ENCODE peak calls at places on chromosome 2, in four cellular contexts. D, C, K and U are unnamed samples.

GRCh38 chr2:43217228-43218220 is 8.9 kb downstream of the ZFP36L2 start:
- DNase-seq in K (peak), D (no peak), C (peak), U (no peak)

GRCh38 chr2:236928353-236929153 is 157.1 kb upstream of the COPS8 start:
- DNase-seq in C (no peak), K (no peak), D (no peak), U (no peak)

GRCh38 chr2:28633739-28634138 is 117.9 kb upstream of the PPP1CB start:
- DNase-seq in D (no peak), C (peak), K (no peak), U (no peak)

GRCh38 chr2:174554514-174555119 is 43.0 kb downstream of the WIPF1 start:
- DNase-seq in C (no peak), K (peak), D (no peak), U (no peak)

GRCh38 chr2:121007490-121007853 is 271.8 kb downstream of the GLI2 start:
- DNase-seq in D (no peak), K (no peak), C (no peak), U (no peak)

GRCh38 chr2:225310745-225311144 is 88.8 kb upstream of the NYAP2 start:
- DNase-seq in D (no peak), K (no peak), C (no peak), U (no peak)

GRCh38 chr2:151204720-151205119 is 56.9 kb downstream of the RBM43 start:
- DNase-seq in C (no peak), D (no peak), K (no peak), U (no peak)

GRCh38 chr2:57479994-57480393 is 566.6 kb upstream of the VRK2 start:
- DNase-seq in D (no peak), K (no peak), C (no peak), U (no peak)

GRCh38 chr2:189880429-189880828 is 96.2 kb downstream of the PMS1 start:
- DNase-seq in D (no peak), C (no peak), K (no peak), U (no peak)

DNA sequence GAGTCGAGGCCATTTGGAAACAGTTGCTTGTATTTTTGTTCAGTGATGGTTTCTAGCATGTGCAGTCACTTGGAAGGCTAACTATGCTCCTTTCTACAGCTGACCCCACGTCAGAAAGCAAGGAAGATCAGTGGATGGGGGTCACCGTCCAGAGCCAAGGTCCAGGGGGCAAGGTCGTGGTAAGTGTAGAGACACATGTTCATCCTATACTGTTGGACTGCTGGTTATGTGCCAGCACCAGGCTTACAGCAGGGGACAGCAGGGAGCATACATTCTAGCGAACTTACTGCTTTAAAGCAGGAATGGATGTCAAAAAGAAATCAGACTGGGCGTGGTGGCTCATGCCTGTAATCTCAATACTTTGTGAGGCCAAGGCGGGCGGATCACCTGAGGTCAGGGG is 40.0 kb downstream of the ITGA6 start:
- DNase-seq in C (no peak), D (no peak), K (peak), U (no peak)
- TF ChIP-seq CTCF in C (no peak), D (no peak), K (peak), U (no peak)

DNA sequence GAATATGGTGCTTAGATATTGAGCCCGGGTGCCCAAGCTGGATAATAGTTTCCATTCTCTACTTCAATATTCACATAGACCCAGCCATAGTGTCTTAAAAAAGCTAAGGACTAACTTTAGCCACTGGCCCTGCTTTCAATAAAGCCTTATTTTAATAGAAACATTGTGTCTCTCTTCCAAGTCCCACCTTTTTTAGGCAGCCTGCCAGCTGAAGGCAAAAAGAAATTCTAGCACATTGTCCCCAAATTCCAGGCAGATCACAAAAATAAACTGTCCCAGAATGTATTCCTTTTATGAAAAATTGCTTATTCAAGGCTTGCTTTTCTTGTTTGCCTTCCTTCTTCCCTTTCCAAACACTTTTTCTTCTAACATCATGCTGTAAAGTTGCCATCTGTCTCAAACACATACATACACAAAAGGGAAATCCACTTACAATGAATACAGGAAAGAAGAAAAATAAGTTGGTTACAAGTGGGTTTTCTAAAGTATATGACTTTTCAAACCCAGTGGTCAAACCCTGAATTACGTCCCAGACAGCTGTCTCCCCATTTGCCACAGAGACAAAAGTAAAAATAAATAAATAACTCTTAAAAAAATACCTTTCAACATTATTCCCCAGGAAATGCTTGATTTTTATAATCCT is 778.5 kb downstream of the BCL11A start:
- DNase-seq in C (no peak), D (no peak), K (no peak), U (no peak)
- TF ChIP-seq CTCF in C (no peak), D (no peak), K (no peak), U (no peak)

GRCh38 chr2:170736628-170737027 is 21.5 kb downstream of the SP5 start:
- DNase-seq in C (no peak), K (no peak), D (no peak), U (no peak)
- TF ChIP-seq CTCF in C (no peak), K (no peak), D (no peak), U (no peak)

GRCh38 chr2:88191722-88192042 is 21.5 kb downstream of the THNSL2 start:
- DNase-seq in D (no peak), K (no peak), C (no peak), U (no peak)
- TF ChIP-seq CTCF in D (no peak), K (no peak), C (no peak), U (no peak)